ENCODE peak calls at places on chromosomes 13 and 19, in ten cellular contexts. Y is AG04450; L is psoas muscle; J is AG10803; K is CD4-positive, alpha-beta T cell; T is lower leg skin; V is cardiac fibroblast; S is progenitor cell of endocrine pancreas; H is hepatocyte; Q is Peyer's patch. A is an unnamed sample.

GRCh38 chr13:35771898-35772297 is 295.4 kb upstream of the MAB21L1 start:
- DNase-seq in Y (peak; percentile 79), L (no peak), J (peak; percentile 98), K (no peak), T (no peak), V (peak; percentile 76), S (no peak), H (no peak), Q (no peak), A (no peak)

GRCh38 chr19:12952488-12953455 is 4.3 kb downstream of the GADD45GIP1 start:
- DNase-seq in Y (no peak), L (no peak), J (peak; percentile 86), K (no peak), T (no peak), V (peak; percentile 92), S (no peak), H (no peak), Q (no peak), A (no peak)

GRCh38 chr13:39037410-39037879 is 444 bp downstream of the PROSER1 start:
- DNase-seq in Y (no peak), L (no peak), J (no peak), K (no peak), T (peak; percentile 21), V (no peak), S (peak; percentile 77), H (no peak), Q (no peak), A (no peak)

GRCh38 chr13:89784161-89784809 is 1563.2 kb upstream of the MIR17HG start:
- DNase-seq in Y (no peak), L (no peak), J (no peak), K (no peak), T (no peak), V (no peak), S (no peak), H (no peak), Q (no peak), A (no peak)

GRCh38 chr19:35992902-35993765 is 1.9 kb upstream of the SDHAF1 start:
- DNase-seq in Y (no peak), L (no peak), J (no peak), K (no peak), T (no peak), V (no peak), S (no peak), H (no peak), Q (no peak), A (peak; percentile 58)

GRCh38 chr13:94195715-94196114 is 283.8 kb downstream of the DCT start:
- DNase-seq in Y (peak; percentile 84), L (no peak), J (peak; percentile 82), K (no peak), T (no peak), V (peak; percentile 93), S (no peak), H (peak; percentile 20), Q (no peak), A (no peak)

GRCh38 chr19:35216833-35217707 is 11.5 kb downstream of the FAM187B start:
- DNase-seq in Y (no peak), L (no peak), J (no peak), K (peak; percentile 31), T (peak; percentile 61), V (no peak), S (no peak), H (peak; percentile 55), Q (peak; percentile 70), A (peak; percentile 31)

GRCh38 chr13:73173160-73173905 is 114.5 kb downstream of the KLF5 start:
- DNase-seq in Y (no peak), L (no peak), J (no peak), K (no peak), T (no peak), V (no peak), S (no peak), H (peak; percentile 26), Q (no peak), A (no peak)

GRCh38 chr19:40947114-40947513 is 44.0 kb upstream of the CYP2B6 start:
- DNase-seq in Y (no peak), L (no peak), J (no peak), K (no peak), T (no peak), V (no peak), S (no peak), H (no peak), Q (no peak), A (no peak)

GRCh38 chr13:46179576-46180368 is 2.2 kb downstream of the LCP1 start:
- DNase-seq in Y (no peak), L (peak; percentile 33), J (no peak), K (peak; percentile 73), T (peak; percentile 55), V (no peak), S (no peak), H (no peak), Q (peak; percentile 92), A (no peak)

GRCh38 chr19:19434483-19435045 is 29.1 kb downstream of the GATAD2A start:
- DNase-seq in Y (no peak), L (peak; percentile 66), J (peak; percentile 89), K (no peak), T (peak; percentile 62), V (peak; percentile 67), S (no peak), H (no peak), Q (no peak), A (no peak)

GRCh38 chr13:73421310-73421912 is 362.6 kb downstream of the KLF5 start:
- DNase-seq in Y (no peak), L (no peak), J (no peak), K (no peak), T (no peak), V (peak; percentile 93), S (no peak), H (no peak), Q (no peak), A (no peak)

GRCh38 chr19:56347163-56347778 is 32.6 kb upstream of the ZSCAN5A start:
- DNase-seq in Y (no peak), L (no peak), J (no peak), K (no peak), T (no peak), V (no peak), S (no peak), H (no peak), Q (no peak), A (no peak)

GRCh38 chr19:45523642-45524256 is 16.5 kb downstream of the VASP start:
- DNase-seq in Y (peak; percentile 61), L (peak; percentile 75), J (peak; percentile 82), K (peak; percentile 54), T (peak; percentile 82), V (peak; percentile 88), S (peak; percentile 61), H (peak; percentile 88), Q (peak; percentile 72), A (peak; percentile 92)

DNA sequence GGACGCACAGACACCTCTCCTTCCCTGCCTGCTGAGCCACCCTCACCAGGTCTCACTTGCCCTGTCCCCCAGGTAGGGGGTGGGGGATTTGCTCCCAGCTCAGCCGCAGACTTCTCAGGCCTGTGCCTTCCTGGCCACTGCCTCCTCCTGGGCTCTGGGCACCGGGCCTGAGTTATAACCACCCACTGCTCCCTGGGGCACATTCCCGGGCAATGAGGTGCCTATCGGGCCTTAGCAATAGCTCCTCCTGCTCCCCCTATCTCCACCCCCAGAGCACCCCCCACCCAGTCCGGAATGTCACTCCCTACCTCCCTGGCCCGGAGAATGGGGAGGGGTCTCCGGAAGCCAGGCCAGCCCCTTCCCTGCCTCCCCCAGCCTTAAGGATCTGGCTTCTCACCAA is at the start of gene KLK5:
- DNase-seq in Y (no peak), L (no peak), J (no peak), K (no peak), T (no peak), V (no peak), S (no peak), H (no peak), Q (no peak), A (no peak)
- TF ChIP-seq CTCF in Y (no peak), L (no peak), J (no peak), K (no peak), T (no peak), V (no peak), S (no peak), H (no peak), Q (no peak), A (no peak)

DNA sequence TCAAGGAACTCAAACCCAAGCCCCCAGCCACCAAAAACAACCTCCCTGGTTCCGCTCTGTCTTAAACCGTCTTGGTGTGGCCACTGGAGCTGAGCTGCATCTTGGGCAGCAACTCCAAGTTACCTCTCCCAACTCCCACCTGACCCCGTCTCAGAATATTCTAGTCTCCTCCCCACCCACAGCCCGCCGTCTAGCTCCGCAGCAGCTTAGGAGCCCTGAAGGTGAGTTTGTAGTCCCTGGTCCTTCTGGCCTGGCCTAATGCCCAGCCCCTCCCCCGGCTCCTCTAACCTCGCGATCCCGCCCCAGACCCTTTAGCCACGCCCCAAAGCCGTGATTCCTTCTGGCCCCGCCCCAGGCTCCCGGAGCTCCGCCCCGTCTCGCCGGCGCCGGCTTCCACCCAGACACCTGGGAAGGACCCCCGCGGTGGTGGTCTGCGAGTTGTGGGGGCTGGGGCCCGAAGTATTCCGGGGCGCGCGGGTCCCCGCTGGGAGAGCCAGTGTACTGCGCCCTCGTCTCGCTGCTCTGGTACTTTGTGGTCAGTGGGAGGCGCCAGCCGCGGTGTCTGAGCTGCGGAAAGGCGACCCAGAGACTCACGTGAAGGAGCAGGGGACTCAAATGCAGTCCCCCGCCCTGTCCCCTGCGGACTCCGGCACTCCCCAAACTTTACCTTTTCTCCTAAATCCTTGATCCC is 2.5 kb upstream of the LHB start:
- DNase-seq in Y (no peak), L (peak; percentile 68), J (peak; percentile 18), K (peak; percentile 64), T (peak; percentile 62), V (peak; percentile 45), S (no peak), H (peak; percentile 49), Q (peak; percentile 71), A (peak; percentile 89)
- TF ChIP-seq CTCF in Y (no peak), L (no peak), J (no peak), K (no peak), T (no peak), V (no peak), S (peak; percentile 27), H (peak; percentile 2), Q (no peak), A (no peak)

GRCh38 chr19:46766569-46767317 is 20.5 kb upstream of the STRN4 start:
- DNase-seq in Y (no peak), L (peak; percentile 37), J (no peak), K (no peak), T (no peak), V (peak; percentile 53), S (no peak), H (no peak), Q (peak; percentile 56), A (peak; percentile 69)
- TF ChIP-seq CTCF in Y (peak; percentile 68), L (peak; percentile 54), J (peak; percentile 64), K (peak; percentile 69), T (no peak), V (peak; percentile 85), S (peak; percentile 69), H (peak; percentile 47), Q (peak; percentile 55), A (peak; percentile 54)

DNA sequence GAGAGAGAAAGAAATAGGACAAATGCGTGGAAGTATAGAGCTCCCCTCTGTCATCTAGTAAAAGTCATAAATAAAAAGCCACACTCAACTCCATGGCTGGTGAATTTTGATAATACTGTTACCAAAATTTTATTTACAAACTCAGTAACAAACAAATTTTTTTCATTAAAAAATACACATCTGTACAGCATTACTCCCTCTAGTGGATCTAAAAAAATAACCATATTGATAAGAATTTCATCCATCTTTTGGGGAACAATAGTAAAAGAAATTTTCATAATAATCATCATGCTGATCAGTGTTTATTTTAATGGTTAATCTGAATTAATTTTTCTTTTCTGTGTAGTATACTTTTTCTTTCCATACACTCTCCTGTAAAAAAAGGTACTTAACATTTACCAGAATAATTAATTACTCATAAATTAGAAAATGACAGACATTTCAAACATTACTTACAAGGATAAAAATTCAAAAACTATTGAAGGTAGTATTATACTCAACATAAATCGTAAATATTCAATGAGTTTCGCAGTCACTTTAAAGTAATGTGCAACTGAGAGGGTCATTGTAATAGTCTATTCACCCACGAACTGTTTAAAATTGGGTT is 173.5 kb upstream of the LSM14A start:
- DNase-seq in Y (no peak), L (no peak), J (peak; percentile 4), K (no peak), T (no peak), V (peak; percentile 21), S (no peak), H (no peak), Q (no peak), A (no peak)
- TF ChIP-seq CTCF in Y (peak; percentile 46), L (peak; percentile 44), J (peak; percentile 60), K (peak; percentile 40), T (no peak), V (peak; percentile 31), S (peak; percentile 37), H (peak; percentile 61), Q (no peak), A (no peak)

A was measured in GM20000.